ENCODE peak calls at places on chromosomes 11 and 22, in six cellular contexts. One of them, this sample, is unnamed.
A peak's percentile ranks its signal among the peaks of the same experiment; 100 is the strongest.

GRCh38 chr11:1232328-1233321 is 9.8 kb downstream of the MUC5B start:
- DNase-seq in neuronal stem cell: no peak
- DNase-seq in HCT116: no peak
- DNase-seq in effector memory CD4-positive, alpha-beta T cell: no peak
- DNase-seq in colonic mucosa: peak; percentile 59
- DNase-seq in sigmoid colon: peak; percentile 50
- DNase-seq in this sample: no peak

GRCh38 chr11:74676596-74676995 is 54.6 kb downstream of the CHRDL2 start:
- DNase-seq in neuronal stem cell: no peak
- DNase-seq in HCT116: no peak
- DNase-seq in effector memory CD4-positive, alpha-beta T cell: no peak
- DNase-seq in colonic mucosa: peak; percentile 7
- DNase-seq in sigmoid colon: no peak
- DNase-seq in this sample: no peak

GRCh38 chr22:37965940-37966664 is 12.6 kb downstream of the POLR2F start:
- DNase-seq in neuronal stem cell: no peak
- DNase-seq in HCT116: no peak
- DNase-seq in effector memory CD4-positive, alpha-beta T cell: no peak
- DNase-seq in colonic mucosa: no peak
- DNase-seq in sigmoid colon: no peak
- DNase-seq in this sample: no peak

GRCh38 chr22:38706101-38706884 is 549 bp downstream of the GTPBP1 start:
- DNase-seq in neuronal stem cell: no peak
- DNase-seq in HCT116: no peak
- DNase-seq in effector memory CD4-positive, alpha-beta T cell: no peak
- DNase-seq in colonic mucosa: peak; percentile 63
- DNase-seq in sigmoid colon: peak; percentile 78
- DNase-seq in this sample: no peak

GRCh38 chr11:113447621-113448310 is 27.4 kb downstream of the DRD2 start:
- DNase-seq in neuronal stem cell: no peak
- DNase-seq in HCT116: no peak
- DNase-seq in effector memory CD4-positive, alpha-beta T cell: no peak
- DNase-seq in colonic mucosa: no peak
- DNase-seq in sigmoid colon: no peak
- DNase-seq in this sample: no peak

GRCh38 chr11:86208572-86208971 is 36.0 kb upstream of the EED start:
- DNase-seq in neuronal stem cell: no peak
- DNase-seq in HCT116: no peak
- DNase-seq in effector memory CD4-positive, alpha-beta T cell: no peak
- DNase-seq in colonic mucosa: no peak
- DNase-seq in sigmoid colon: no peak
- DNase-seq in this sample: no peak

GRCh38 chr11:118339281-118340045 is 3.0 kb downstream of the CD3D start:
- DNase-seq in neuronal stem cell: no peak
- DNase-seq in HCT116: no peak
- DNase-seq in effector memory CD4-positive, alpha-beta T cell: no peak
- DNase-seq in colonic mucosa: no peak
- DNase-seq in sigmoid colon: no peak
- DNase-seq in this sample: no peak

GRCh38 chr11:59550842-59551650 is 39.7 kb downstream of the OR4D9 start:
- DNase-seq in neuronal stem cell: peak; percentile 91
- DNase-seq in HCT116: peak; percentile 91
- DNase-seq in effector memory CD4-positive, alpha-beta T cell: peak; percentile 68
- DNase-seq in colonic mucosa: peak; percentile 84
- DNase-seq in sigmoid colon: peak; percentile 92
- DNase-seq in this sample: peak; percentile 64

GRCh38 chr11:68025047-68025446 is 5.4 kb upstream of the NDUFS8 start:
- DNase-seq in neuronal stem cell: no peak
- DNase-seq in HCT116: no peak
- DNase-seq in effector memory CD4-positive, alpha-beta T cell: no peak
- DNase-seq in colonic mucosa: no peak
- DNase-seq in sigmoid colon: no peak
- DNase-seq in this sample: no peak

GRCh38 chr11:104967493-104968364 is 645 bp downstream of the CASP4 start:
- DNase-seq in neuronal stem cell: no peak
- DNase-seq in HCT116: no peak
- DNase-seq in effector memory CD4-positive, alpha-beta T cell: no peak
- DNase-seq in colonic mucosa: no peak
- DNase-seq in sigmoid colon: no peak
- DNase-seq in this sample: no peak

GRCh38 chr22:43004362-43005035 is 10.4 kb downstream of the PACSIN2 start:
- DNase-seq in neuronal stem cell: no peak
- DNase-seq in HCT116: no peak
- DNase-seq in effector memory CD4-positive, alpha-beta T cell: no peak
- DNase-seq in colonic mucosa: peak; percentile 67
- DNase-seq in sigmoid colon: no peak
- DNase-seq in this sample: no peak

GRCh38 chr22:35021166-35021565 is 44.8 kb upstream of the ISX start:
- DNase-seq in neuronal stem cell: no peak
- DNase-seq in HCT116: no peak
- DNase-seq in effector memory CD4-positive, alpha-beta T cell: no peak
- DNase-seq in colonic mucosa: peak; percentile 78
- DNase-seq in sigmoid colon: no peak
- DNase-seq in this sample: no peak

GRCh38 chr11:127610787-127611186 is 610.2 kb upstream of the KIRREL3 start:
- DNase-seq in neuronal stem cell: no peak
- DNase-seq in HCT116: no peak
- DNase-seq in effector memory CD4-positive, alpha-beta T cell: no peak
- DNase-seq in colonic mucosa: no peak
- DNase-seq in sigmoid colon: no peak
- DNase-seq in this sample: no peak

GRCh38 chr11:67252831-67253239 is 13.4 kb upstream of the GRK2 start:
- DNase-seq in neuronal stem cell: no peak
- DNase-seq in HCT116: no peak
- DNase-seq in effector memory CD4-positive, alpha-beta T cell: no peak
- DNase-seq in colonic mucosa: no peak
- DNase-seq in sigmoid colon: peak; percentile 67
- DNase-seq in this sample: no peak

GRCh38 chr11:84236436-84236835 is 950.3 kb upstream of the CCDC90B start:
- DNase-seq in neuronal stem cell: no peak
- DNase-seq in HCT116: no peak
- DNase-seq in effector memory CD4-positive, alpha-beta T cell: no peak
- DNase-seq in colonic mucosa: no peak
- DNase-seq in sigmoid colon: no peak
- DNase-seq in this sample: no peak

DNA sequence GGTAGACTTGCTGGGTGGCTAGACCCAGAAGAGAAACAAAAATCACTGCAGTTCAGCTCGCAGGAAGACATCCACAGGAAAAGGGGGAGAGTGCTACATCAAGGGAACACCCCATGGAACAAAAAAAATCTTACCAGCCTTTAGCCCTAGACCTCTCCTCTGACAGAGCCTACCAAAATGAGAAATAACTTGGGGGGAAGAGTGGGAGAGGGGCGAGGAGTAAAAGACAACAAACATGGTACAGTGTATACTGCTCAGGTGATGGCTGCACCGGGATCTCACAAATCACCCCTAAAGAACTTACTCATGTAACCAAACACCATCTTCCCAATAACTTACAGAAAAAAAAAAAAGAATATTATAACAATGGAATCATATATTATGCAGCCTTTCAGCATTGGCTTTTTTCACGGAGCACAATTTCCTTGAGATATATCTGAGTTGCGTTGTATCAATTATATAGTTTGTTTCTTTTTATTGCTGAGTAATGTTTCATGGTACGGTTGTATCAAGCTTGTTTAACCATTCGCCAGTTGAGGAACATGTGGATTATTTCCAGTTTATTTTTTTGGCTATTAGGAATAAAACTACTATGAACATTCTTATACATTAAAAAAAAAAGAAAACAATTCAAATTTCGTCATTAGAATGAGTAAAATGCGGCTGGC is 90.9 kb downstream of the ZNF280B start:
- DNase-seq in neuronal stem cell: no peak
- DNase-seq in HCT116: no peak
- DNase-seq in effector memory CD4-positive, alpha-beta T cell: no peak
- DNase-seq in colonic mucosa: no peak
- DNase-seq in sigmoid colon: no peak
- DNase-seq in this sample: no peak
- H3K27me3 ChIP-seq in neuronal stem cell: peaks cover 25% of the 10 kb centered on the region
- H3K27me3 ChIP-seq in HCT116: peaks cover 89% of the 10 kb centered on the region
- H3K27me3 ChIP-seq in effector memory CD4-positive, alpha-beta T cell: no peaks in the 10 kb centered on the region
- H3K27me3 ChIP-seq in colonic mucosa: no peaks in the 10 kb centered on the region
- H3K27me3 ChIP-seq in sigmoid colon: no peaks in the 10 kb centered on the region
- H3K27me3 ChIP-seq in this sample: no peaks in the 10 kb centered on the region

DNA sequence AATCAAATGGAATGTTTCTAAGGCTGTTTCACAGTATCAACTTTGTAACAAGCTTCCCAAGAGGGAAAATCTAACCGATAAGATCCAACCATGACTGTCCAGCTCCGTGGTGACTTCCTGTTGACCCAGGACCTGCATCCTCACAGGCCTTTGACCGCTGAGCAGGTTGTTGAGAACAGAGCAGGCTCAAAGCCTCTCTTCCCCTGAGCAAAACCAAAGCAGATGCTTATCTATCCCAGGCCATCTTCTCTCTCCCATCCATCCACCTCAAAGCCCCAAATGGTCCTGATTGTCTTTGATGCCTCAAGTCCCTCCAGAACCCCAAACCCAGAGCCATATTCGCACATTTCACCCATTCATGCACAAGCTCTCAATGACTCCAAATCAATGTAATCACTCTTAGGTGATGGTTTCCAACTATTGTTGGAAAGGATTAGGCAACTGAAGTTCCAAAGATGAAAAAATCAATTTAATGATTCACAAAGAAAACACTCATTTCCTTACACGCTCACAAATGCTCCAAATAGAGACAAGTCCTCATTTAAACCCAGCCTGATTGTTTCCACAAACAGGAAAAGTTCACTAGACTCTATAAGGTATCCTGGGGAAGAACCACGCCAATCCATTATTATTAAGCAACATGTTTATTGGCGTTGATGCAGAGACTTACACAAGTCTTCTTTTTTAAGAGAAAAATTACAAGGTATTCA is 48.7 kb downstream of the C11orf58 start:
- DNase-seq in neuronal stem cell: no peak
- DNase-seq in HCT116: no peak
- DNase-seq in effector memory CD4-positive, alpha-beta T cell: no peak
- DNase-seq in colonic mucosa: no peak
- DNase-seq in sigmoid colon: peak; percentile 19
- DNase-seq in this sample: no peak
- H3K36me3 ChIP-seq in neuronal stem cell: peaks cover 5% of the 10 kb centered on the region
- H3K36me3 ChIP-seq in HCT116: no peaks in the 10 kb centered on the region
- H3K36me3 ChIP-seq in effector memory CD4-positive, alpha-beta T cell: no peaks in the 10 kb centered on the region
- H3K36me3 ChIP-seq in colonic mucosa: no peaks in the 10 kb centered on the region
- H3K36me3 ChIP-seq in sigmoid colon: no peaks in the 10 kb centered on the region
- H3K36me3 ChIP-seq in this sample: no peaks in the 10 kb centered on the region

GRCh38 chr11:122226810-122227379 is 110.9 kb upstream of the BLID start:
- DNase-seq in neuronal stem cell: no peak
- DNase-seq in HCT116: no peak
- DNase-seq in effector memory CD4-positive, alpha-beta T cell: no peak
- DNase-seq in colonic mucosa: no peak
- DNase-seq in sigmoid colon: no peak
- DNase-seq in this sample: no peak
- H3K27me3 ChIP-seq in neuronal stem cell: no peaks in the 10 kb centered on the region
- H3K27me3 ChIP-seq in HCT116: no peaks in the 10 kb centered on the region
- H3K27me3 ChIP-seq in effector memory CD4-positive, alpha-beta T cell: no peaks in the 10 kb centered on the region
- H3K27me3 ChIP-seq in colonic mucosa: no peaks in the 10 kb centered on the region
- H3K27me3 ChIP-seq in sigmoid colon: no peaks in the 10 kb centered on the region
- H3K27me3 ChIP-seq in this sample: no peaks in the 10 kb centered on the region

GRCh38 chr11:69644962-69645675 is 4.2 kb downstream of the CCND1 start:
- DNase-seq in neuronal stem cell: no peak
- DNase-seq in HCT116: no peak
- DNase-seq in effector memory CD4-positive, alpha-beta T cell: no peak
- DNase-seq in colonic mucosa: no peak
- DNase-seq in sigmoid colon: peak; percentile 61
- DNase-seq in this sample: no peak

GRCh38 chr11:69642549-69642912 is 1.6 kb downstream of the CCND1 start:
- DNase-seq in neuronal stem cell: no peak
- DNase-seq in HCT116: no peak
- DNase-seq in effector memory CD4-positive, alpha-beta T cell: no peak
- DNase-seq in colonic mucosa: peak; percentile 67
- DNase-seq in sigmoid colon: peak; percentile 65
- DNase-seq in this sample: no peak

GRCh38 chr11:69644071-69644961 is 3.4 kb downstream of the CCND1 start:
- DNase-seq in neuronal stem cell: no peak
- DNase-seq in HCT116: no peak
- DNase-seq in effector memory CD4-positive, alpha-beta T cell: no peak
- DNase-seq in colonic mucosa: peak; percentile 76
- DNase-seq in sigmoid colon: peak; percentile 86
- DNase-seq in this sample: no peak

GRCh38 chr11:69642913-69643632 is 2.1 kb downstream of the CCND1 start:
- DNase-seq in neuronal stem cell: peak; percentile 82
- DNase-seq in HCT116: no peak
- DNase-seq in effector memory CD4-positive, alpha-beta T cell: peak; percentile 48
- DNase-seq in colonic mucosa: peak; percentile 79
- DNase-seq in sigmoid colon: peak; percentile 86
- DNase-seq in this sample: no peak

GRCh38 chr11:69643646-69644045 is 2.7 kb downstream of the CCND1 start:
- DNase-seq in neuronal stem cell: no peak
- DNase-seq in HCT116: no peak
- DNase-seq in effector memory CD4-positive, alpha-beta T cell: no peak
- DNase-seq in colonic mucosa: no peak
- DNase-seq in sigmoid colon: no peak
- DNase-seq in this sample: no peak
- H3K36me3 ChIP-seq in neuronal stem cell: peaks cover 25% of the 10 kb centered on the region
- H3K36me3 ChIP-seq in HCT116: peaks cover 22% of the 10 kb centered on the region
- H3K36me3 ChIP-seq in effector memory CD4-positive, alpha-beta T cell: no peaks in the 10 kb centered on the region
- H3K36me3 ChIP-seq in colonic mucosa: no peaks in the 10 kb centered on the region
- H3K36me3 ChIP-seq in sigmoid colon: no peaks in the 10 kb centered on the region
- H3K36me3 ChIP-seq in this sample: peaks cover 18% of the 10 kb centered on the region

GRCh38 chr11:2715716-2716350 is 16.0 kb upstream of the KCNQ1OT1 start:
- DNase-seq in neuronal stem cell: no peak
- DNase-seq in HCT116: no peak
- DNase-seq in effector memory CD4-positive, alpha-beta T cell: no peak
- DNase-seq in colonic mucosa: no peak
- DNase-seq in sigmoid colon: no peak
- DNase-seq in this sample: no peak
- H3K27me3 ChIP-seq in neuronal stem cell: peaks cover 89% of the 10 kb centered on the region
- H3K27me3 ChIP-seq in HCT116: no peaks in the 10 kb centered on the region
- H3K27me3 ChIP-seq in effector memory CD4-positive, alpha-beta T cell: no peaks in the 10 kb centered on the region
- H3K27me3 ChIP-seq in colonic mucosa: no peaks in the 10 kb centered on the region
- H3K27me3 ChIP-seq in sigmoid colon: no peaks in the 10 kb centered on the region
- H3K27me3 ChIP-seq in this sample: no peaks in the 10 kb centered on the region

DNA sequence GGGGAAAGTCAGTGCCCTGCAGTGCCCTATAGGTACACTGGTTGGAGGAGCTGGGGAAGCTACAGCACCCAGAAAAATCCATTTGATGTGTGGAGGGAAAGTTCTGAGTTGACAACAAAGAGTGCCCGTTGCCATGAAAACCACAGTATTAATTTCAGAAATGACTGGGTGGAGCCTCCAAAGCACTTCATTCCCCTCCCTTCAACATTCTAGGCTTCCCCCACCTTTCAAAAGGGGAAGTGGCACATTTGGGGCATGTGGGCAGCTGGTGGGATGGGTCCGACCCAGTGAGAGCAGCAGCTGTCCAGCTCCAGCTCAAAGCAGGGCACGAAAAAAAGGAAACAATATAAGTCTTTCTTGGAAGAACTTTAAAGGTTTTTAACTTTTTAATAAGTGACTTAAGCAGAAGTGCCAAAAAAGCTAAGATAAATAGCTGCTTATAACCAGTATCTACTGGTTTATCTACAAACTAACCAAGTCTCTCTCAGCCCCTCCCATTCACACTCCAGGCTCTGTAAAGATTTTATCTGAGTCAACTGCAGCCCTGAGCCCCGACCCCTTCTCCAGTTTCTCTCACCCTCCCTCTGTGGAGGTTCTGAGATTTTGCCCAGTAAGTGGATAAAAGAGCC is 9.0 kb upstream of the AHNAK start:
- DNase-seq in neuronal stem cell: no peak
- DNase-seq in HCT116: no peak
- DNase-seq in effector memory CD4-positive, alpha-beta T cell: peak; percentile 67
- DNase-seq in colonic mucosa: no peak
- DNase-seq in sigmoid colon: peak; percentile 76
- DNase-seq in this sample: no peak
- H3K36me3 ChIP-seq in neuronal stem cell: peaks cover 22% of the 10 kb centered on the region
- H3K36me3 ChIP-seq in HCT116: peaks cover 9% of the 10 kb centered on the region
- H3K36me3 ChIP-seq in effector memory CD4-positive, alpha-beta T cell: peaks cover 6% of the 10 kb centered on the region
- H3K36me3 ChIP-seq in colonic mucosa: peaks cover 15% of the 10 kb centered on the region
- H3K36me3 ChIP-seq in sigmoid colon: peaks cover 18% of the 10 kb centered on the region
- H3K36me3 ChIP-seq in this sample: peaks cover 12% of the 10 kb centered on the region

GRCh38 chr22:19713650-19714319 is 518 bp upstream of the SEPTIN5 start:
- DNase-seq in neuronal stem cell: no peak
- DNase-seq in HCT116: no peak
- DNase-seq in effector memory CD4-positive, alpha-beta T cell: no peak
- DNase-seq in colonic mucosa: no peak
- DNase-seq in sigmoid colon: no peak
- DNase-seq in this sample: no peak
- H3K27me3 ChIP-seq in neuronal stem cell: peaks cover 81% of the 10 kb centered on the region
- H3K27me3 ChIP-seq in HCT116: no peaks in the 10 kb centered on the region
- H3K27me3 ChIP-seq in effector memory CD4-positive, alpha-beta T cell: peaks cover 16% of the 10 kb centered on the region
- H3K27me3 ChIP-seq in colonic mucosa: peaks cover 26% of the 10 kb centered on the region
- H3K27me3 ChIP-seq in sigmoid colon: peaks cover 5% of the 10 kb centered on the region
- H3K27me3 ChIP-seq in this sample: no peaks in the 10 kb centered on the region